ENCODE peak calls at places on chromosomes 11 and 22, in six cellular contexts. S, L, P, T, Y and I are unnamed samples.

GRCh38 chr22:46813816-46814597 is 51.6 kb downstream of the TBC1D22A start:
- DNase-seq in Y (no peak), P (no peak), T (peak; percentile 39), L (peak; percentile 41), S (no peak), I (no peak)

GRCh38 chr22:46030241-46030880 is 53.4 kb upstream of the WNT7B start:
- DNase-seq in Y (peak; percentile 54), S (no peak), L (no peak), T (no peak), P (no peak), I (no peak)

GRCh38 chr22:46122511-46122971 is 27.8 kb upstream of the PPARA start:
- DNase-seq in P (peak; percentile 84), Y (peak; percentile 71), T (no peak), L (peak; percentile 57), S (peak; percentile 86), I (peak; percentile 94)

GRCh38 chr11:35347921-35348331 is 71.4 kb downstream of the SLC1A2 start:
- DNase-seq in S (no peak), L (peak; percentile 50), T (no peak), Y (no peak), P (no peak), I (no peak)

GRCh38 chr22:19687561-19688300 is 26.6 kb upstream of the SEPTIN5 start:
- DNase-seq in Y (no peak), P (no peak), T (no peak), L (peak; percentile 88), S (no peak), I (no peak)

GRCh38 chr22:49760630-49761571 is 66.8 kb downstream of the BRD1 start:
- DNase-seq in T (no peak), S (no peak), L (no peak), P (no peak), Y (no peak), I (no peak)

GRCh38 chr22:42700901-42701300 is 19.8 kb downstream of the A4GALT start:
- DNase-seq in Y (no peak), P (no peak), S (no peak), L (no peak), T (no peak), I (no peak)

GRCh38 chr11:93524868-93525267 is 18.3 kb downstream of the SMCO4 start:
- DNase-seq in T (no peak), S (no peak), Y (no peak), P (no peak), L (no peak), I (no peak)

GRCh38 chr11:103851166-103851651 is 185.2 kb upstream of the DDI1 start:
- DNase-seq in S (no peak), L (peak; percentile 39), Y (no peak), P (no peak), T (no peak), I (no peak)

GRCh38 chr22:23801886-23802377 is 15.2 kb downstream of the SMARCB1 start:
- DNase-seq in T (no peak), S (no peak), Y (no peak), L (no peak), P (no peak), I (no peak)

GRCh38 chr22:48918585-48919186 is 909.0 kb downstream of the BRD1 start:
- DNase-seq in Y (no peak), T (no peak), P (no peak), L (no peak), S (no peak), I (no peak)

GRCh38 chr11:134139873-134140331 is 71.0 kb downstream of the JAM3 start:
- DNase-seq in L (peak; percentile 73), Y (peak; percentile 82), P (peak; percentile 69), T (no peak), S (peak; percentile 63), I (peak; percentile 71)

GRCh38 chr11:65652511-65653228 is 10.0 kb downstream of the RELA start:
- DNase-seq in T (peak; percentile 95), L (peak; percentile 86), Y (peak; percentile 96), S (peak; percentile 93), P (peak; percentile 96), I (peak; percentile 100)

DNA sequence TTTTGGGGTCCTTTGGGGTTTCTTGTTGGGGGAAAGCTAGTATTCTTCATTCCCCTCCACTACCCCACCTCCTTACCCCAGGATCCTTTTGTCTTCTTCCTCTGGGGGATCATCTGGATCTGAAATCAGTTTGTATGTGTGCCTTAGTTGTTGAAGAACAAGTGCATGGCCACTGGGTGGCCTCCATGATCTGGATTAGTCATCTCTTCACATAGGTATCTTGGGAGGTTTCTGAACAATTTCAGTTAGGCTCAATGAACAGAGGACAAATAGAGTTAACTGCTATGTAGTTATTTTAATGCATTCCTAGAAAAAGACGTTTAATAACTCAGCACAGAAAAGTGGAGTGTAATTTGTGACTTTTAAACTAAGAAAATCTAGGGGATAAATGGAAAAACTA is 7.1 kb upstream of the VWA5A start:
- DNase-seq in Y (no peak), L (peak; percentile 47), S (no peak), P (peak; percentile 32), T (no peak), I (peak; percentile 36)
- TF ChIP-seq CTCF in Y (no peak), L (peak; percentile 43), S (peak; percentile 8), P (no peak), T (peak; percentile 44), I (peak; percentile 37)

DNA sequence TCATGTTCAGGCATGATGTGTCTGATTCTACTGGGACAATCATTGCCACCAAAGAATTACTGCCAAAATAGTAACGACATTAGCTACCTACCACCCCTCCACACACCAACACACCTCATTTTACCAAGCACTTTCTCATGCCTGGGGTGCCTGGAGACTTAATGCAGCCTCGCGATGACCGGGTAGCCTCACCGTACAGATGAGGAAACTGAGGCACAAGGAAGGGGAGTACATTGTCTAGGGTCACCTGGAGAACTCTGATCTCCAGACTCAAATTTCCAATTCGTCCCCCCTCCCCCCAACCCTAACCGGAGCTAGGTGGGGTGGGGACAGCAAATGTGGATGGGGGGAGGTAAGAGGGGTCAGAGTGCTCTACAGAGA is 2.7 kb upstream of the RTN4RL2 start:
- DNase-seq in T (no peak), Y (no peak), P (no peak), S (no peak), L (no peak), I (no peak)
- TF ChIP-seq CTCF in T (no peak), Y (no peak), P (peak; percentile 39), S (peak; percentile 31), L (no peak), I (no peak)

GRCh38 chr11:17528181-17528691 is 16.0 kb downstream of the USH1C start:
- DNase-seq in S (peak; percentile 78), Y (peak; percentile 47), T (no peak), P (peak; percentile 84), L (peak; percentile 49), I (peak; percentile 85)
- TF ChIP-seq CTCF in S (peak; percentile 73), Y (peak; percentile 57), T (peak; percentile 88), P (peak; percentile 76), L (peak; percentile 75), I (peak; percentile 60)

DNA sequence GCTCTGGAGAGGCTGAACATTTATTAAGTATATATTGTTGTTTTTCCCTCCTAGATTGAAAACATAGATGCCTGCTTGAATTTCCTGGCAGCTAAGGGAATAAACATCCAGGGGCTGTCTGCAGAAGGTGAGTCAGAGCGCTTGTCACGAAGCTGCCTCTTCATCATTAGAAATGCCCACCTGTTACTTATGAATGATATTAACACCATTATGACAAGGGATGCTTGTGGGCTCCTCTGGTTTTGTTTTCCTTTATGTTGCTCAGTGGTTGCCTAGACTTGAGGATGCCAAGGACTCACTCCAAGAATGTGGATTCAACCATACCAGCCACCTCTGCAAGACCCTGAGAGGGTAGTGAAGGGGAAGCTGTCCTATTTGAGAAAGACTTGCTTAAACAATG is 156.2 kb downstream of the NAV2 start:
- DNase-seq in Y (no peak), S (no peak), L (no peak), T (no peak), P (no peak), I (no peak)
- TF ChIP-seq CTCF in Y (no peak), S (no peak), L (no peak), T (no peak), P (no peak), I (no peak)